ENCODE peak calls at places on chromosomes 3 and 15, in ten cellular contexts. One of them, this sample, is unnamed.

GRCh38 chr3:31170932-31171670 is 276.6 kb upstream of the GADL1 start:
- DNase-seq in SK-N-SH: no peak
- DNase-seq in IMR-90: peak
- DNase-seq in fibroblast of lung: peak
- DNase-seq in CD8-positive, alpha-beta T cell: no peak
- DNase-seq in heart left ventricle: no peak
- DNase-seq in bronchial epithelial cell: peak
- DNase-seq in dorsolateral prefrontal cortex: no peak
- DNase-seq in cardiac muscle cell: peak
- DNase-seq in Peyer's patch: no peak
- DNase-seq in this sample: peak

GRCh38 chr3:12194669-12195161 is 36.0 kb upstream of the TIMP4 start:
- DNase-seq in SK-N-SH: no peak
- DNase-seq in IMR-90: peak
- DNase-seq in fibroblast of lung: peak
- DNase-seq in CD8-positive, alpha-beta T cell: no peak
- DNase-seq in heart left ventricle: no peak
- DNase-seq in bronchial epithelial cell: no peak
- DNase-seq in dorsolateral prefrontal cortex: no peak
- DNase-seq in cardiac muscle cell: peak
- DNase-seq in Peyer's patch: peak
- DNase-seq in this sample: no peak

GRCh38 chr3:56683122-56683817 is at the start of gene TASOR:
- DNase-seq in SK-N-SH: peak
- DNase-seq in IMR-90: peak
- DNase-seq in fibroblast of lung: peak
- DNase-seq in CD8-positive, alpha-beta T cell: peak
- DNase-seq in heart left ventricle: peak
- DNase-seq in bronchial epithelial cell: peak
- DNase-seq in dorsolateral prefrontal cortex: peak
- DNase-seq in cardiac muscle cell: peak
- DNase-seq in Peyer's patch: peak
- DNase-seq in this sample: peak

GRCh38 chr3:99895706-99896441 is 78.2 kb downstream of the CMSS1 start:
- DNase-seq in SK-N-SH: no peak
- DNase-seq in IMR-90: peak
- DNase-seq in fibroblast of lung: peak
- DNase-seq in CD8-positive, alpha-beta T cell: no peak
- DNase-seq in heart left ventricle: no peak
- DNase-seq in bronchial epithelial cell: peak
- DNase-seq in dorsolateral prefrontal cortex: no peak
- DNase-seq in cardiac muscle cell: peak
- DNase-seq in Peyer's patch: no peak
- DNase-seq in this sample: peak

GRCh38 chr3:172257638-172258400 is 190.4 kb downstream of the GHSR start:
- DNase-seq in SK-N-SH: no peak
- DNase-seq in IMR-90: peak
- DNase-seq in fibroblast of lung: no peak
- DNase-seq in CD8-positive, alpha-beta T cell: no peak
- DNase-seq in heart left ventricle: no peak
- DNase-seq in bronchial epithelial cell: no peak
- DNase-seq in dorsolateral prefrontal cortex: no peak
- DNase-seq in cardiac muscle cell: no peak
- DNase-seq in Peyer's patch: no peak
- DNase-seq in this sample: no peak

GRCh38 chr3:156109989-156110388 is 10.4 kb upstream of the KCNAB1 start:
- DNase-seq in SK-N-SH: no peak
- DNase-seq in IMR-90: no peak
- DNase-seq in fibroblast of lung: no peak
- DNase-seq in CD8-positive, alpha-beta T cell: no peak
- DNase-seq in heart left ventricle: no peak
- DNase-seq in bronchial epithelial cell: no peak
- DNase-seq in dorsolateral prefrontal cortex: peak
- DNase-seq in cardiac muscle cell: no peak
- DNase-seq in Peyer's patch: no peak
- DNase-seq in this sample: no peak

GRCh38 chr3:184659797-184660301 is 52.0 kb downstream of the MAGEF1 start:
- DNase-seq in SK-N-SH: peak
- DNase-seq in IMR-90: no peak
- DNase-seq in fibroblast of lung: no peak
- DNase-seq in CD8-positive, alpha-beta T cell: no peak
- DNase-seq in heart left ventricle: peak
- DNase-seq in bronchial epithelial cell: no peak
- DNase-seq in dorsolateral prefrontal cortex: no peak
- DNase-seq in cardiac muscle cell: peak
- DNase-seq in Peyer's patch: no peak
- DNase-seq in this sample: no peak

GRCh38 chr3:190323241-190323617 is 983 bp upstream of the CLDN1 start:
- DNase-seq in SK-N-SH: no peak
- DNase-seq in IMR-90: no peak
- DNase-seq in fibroblast of lung: no peak
- DNase-seq in CD8-positive, alpha-beta T cell: no peak
- DNase-seq in heart left ventricle: no peak
- DNase-seq in bronchial epithelial cell: peak
- DNase-seq in dorsolateral prefrontal cortex: no peak
- DNase-seq in cardiac muscle cell: peak
- DNase-seq in Peyer's patch: no peak
- DNase-seq in this sample: no peak

GRCh38 chr15:53837263-53837662 is 77.8 kb upstream of the WDR72 start:
- DNase-seq in SK-N-SH: no peak
- DNase-seq in IMR-90: no peak
- DNase-seq in fibroblast of lung: no peak
- DNase-seq in CD8-positive, alpha-beta T cell: no peak
- DNase-seq in heart left ventricle: no peak
- DNase-seq in bronchial epithelial cell: peak
- DNase-seq in dorsolateral prefrontal cortex: no peak
- DNase-seq in cardiac muscle cell: no peak
- DNase-seq in Peyer's patch: no peak
- DNase-seq in this sample: no peak

GRCh38 chr3:43766672-43767465 is 76.1 kb downstream of the ABHD5 start:
- DNase-seq in SK-N-SH: no peak
- DNase-seq in IMR-90: peak
- DNase-seq in fibroblast of lung: no peak
- DNase-seq in CD8-positive, alpha-beta T cell: no peak
- DNase-seq in heart left ventricle: no peak
- DNase-seq in bronchial epithelial cell: peak
- DNase-seq in dorsolateral prefrontal cortex: no peak
- DNase-seq in cardiac muscle cell: peak
- DNase-seq in Peyer's patch: no peak
- DNase-seq in this sample: no peak

GRCh38 chr15:98525625-98526024 is 122.7 kb upstream of the IGF1R start:
- DNase-seq in SK-N-SH: no peak
- DNase-seq in IMR-90: no peak
- DNase-seq in fibroblast of lung: peak
- DNase-seq in CD8-positive, alpha-beta T cell: no peak
- DNase-seq in heart left ventricle: no peak
- DNase-seq in bronchial epithelial cell: no peak
- DNase-seq in dorsolateral prefrontal cortex: no peak
- DNase-seq in cardiac muscle cell: peak
- DNase-seq in Peyer's patch: no peak
- DNase-seq in this sample: no peak

GRCh38 chr3:78858165-78858564 is 909.6 kb downstream of the ROBO1 start:
- DNase-seq in SK-N-SH: no peak
- DNase-seq in IMR-90: peak
- DNase-seq in fibroblast of lung: no peak
- DNase-seq in CD8-positive, alpha-beta T cell: no peak
- DNase-seq in heart left ventricle: no peak
- DNase-seq in bronchial epithelial cell: no peak
- DNase-seq in dorsolateral prefrontal cortex: no peak
- DNase-seq in cardiac muscle cell: no peak
- DNase-seq in Peyer's patch: no peak
- DNase-seq in this sample: no peak

GRCh38 chr15:29066310-29066709 is 180.5 kb downstream of the APBA2 start:
- DNase-seq in SK-N-SH: no peak
- DNase-seq in IMR-90: no peak
- DNase-seq in fibroblast of lung: no peak
- DNase-seq in CD8-positive, alpha-beta T cell: no peak
- DNase-seq in heart left ventricle: no peak
- DNase-seq in bronchial epithelial cell: no peak
- DNase-seq in dorsolateral prefrontal cortex: no peak
- DNase-seq in cardiac muscle cell: no peak
- DNase-seq in Peyer's patch: no peak
- DNase-seq in this sample: no peak

GRCh38 chr3:40044487-40044886 is 235.1 kb downstream of the MYRIP start:
- DNase-seq in SK-N-SH: no peak
- DNase-seq in IMR-90: no peak
- DNase-seq in fibroblast of lung: no peak
- DNase-seq in CD8-positive, alpha-beta T cell: no peak
- DNase-seq in heart left ventricle: no peak
- DNase-seq in bronchial epithelial cell: peak
- DNase-seq in dorsolateral prefrontal cortex: no peak
- DNase-seq in cardiac muscle cell: peak
- DNase-seq in Peyer's patch: no peak
- DNase-seq in this sample: peak

GRCh38 chr3:133136114-133137041 is 98.2 kb downstream of the TMEM108 start:
- DNase-seq in SK-N-SH: peak
- DNase-seq in IMR-90: no peak
- DNase-seq in fibroblast of lung: no peak
- DNase-seq in CD8-positive, alpha-beta T cell: no peak
- DNase-seq in heart left ventricle: no peak
- DNase-seq in bronchial epithelial cell: peak
- DNase-seq in dorsolateral prefrontal cortex: no peak
- DNase-seq in cardiac muscle cell: no peak
- DNase-seq in Peyer's patch: no peak
- DNase-seq in this sample: no peak

DNA sequence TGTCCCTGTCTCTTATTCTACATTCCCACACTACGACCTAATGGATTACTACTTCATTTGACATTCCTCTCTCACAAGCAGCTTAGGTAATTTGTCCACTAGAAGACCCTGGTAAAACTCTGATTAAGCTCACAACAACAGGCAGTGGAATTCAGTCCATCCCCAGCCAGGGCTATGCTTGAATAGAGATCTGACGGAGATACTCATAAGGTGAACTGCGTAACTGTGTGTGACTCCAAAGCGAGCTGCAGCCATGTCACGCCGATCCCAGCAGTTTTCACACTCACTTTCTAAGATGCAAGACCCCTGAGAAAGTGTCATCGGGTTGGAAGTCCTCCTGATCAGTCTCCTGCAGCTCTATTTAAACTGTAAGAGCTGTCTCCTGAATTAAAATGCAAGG is 25.7 kb upstream of the ROBO2 start:
- DNase-seq in SK-N-SH: no peak
- DNase-seq in IMR-90: no peak
- DNase-seq in fibroblast of lung: no peak
- DNase-seq in CD8-positive, alpha-beta T cell: no peak
- DNase-seq in heart left ventricle: no peak
- DNase-seq in bronchial epithelial cell: no peak
- DNase-seq in dorsolateral prefrontal cortex: no peak
- DNase-seq in cardiac muscle cell: no peak
- DNase-seq in Peyer's patch: no peak
- DNase-seq in this sample: no peak
- H3K4me3 ChIP-seq in SK-N-SH: no peak
- H3K4me3 ChIP-seq in IMR-90: no peak
- H3K4me3 ChIP-seq in fibroblast of lung: peak
- H3K4me3 ChIP-seq in CD8-positive, alpha-beta T cell: no peak
- H3K4me3 ChIP-seq in heart left ventricle: no peak
- H3K4me3 ChIP-seq in bronchial epithelial cell: no peak
- H3K4me3 ChIP-seq in dorsolateral prefrontal cortex: no peak
- H3K4me3 ChIP-seq in cardiac muscle cell: no peak
- H3K4me3 ChIP-seq in Peyer's patch: no peak
- H3K4me3 ChIP-seq in this sample: no peak

GRCh38 chr3:34364345-34364744 is 565.9 kb downstream of the PDCD6IP start:
- DNase-seq in SK-N-SH: no peak
- DNase-seq in IMR-90: no peak
- DNase-seq in fibroblast of lung: no peak
- DNase-seq in CD8-positive, alpha-beta T cell: no peak
- DNase-seq in heart left ventricle: no peak
- DNase-seq in bronchial epithelial cell: peak
- DNase-seq in dorsolateral prefrontal cortex: no peak
- DNase-seq in cardiac muscle cell: no peak
- DNase-seq in Peyer's patch: no peak
- DNase-seq in this sample: no peak
- TF ChIP-seq CTCF in SK-N-SH: no peak
- TF ChIP-seq CTCF in IMR-90: no peak
- TF ChIP-seq CTCF in fibroblast of lung: no peak
- TF ChIP-seq CTCF in CD8-positive, alpha-beta T cell: no peak
- TF ChIP-seq CTCF in heart left ventricle: no peak
- TF ChIP-seq CTCF in bronchial epithelial cell: no peak
- TF ChIP-seq CTCF in dorsolateral prefrontal cortex: no peak
- TF ChIP-seq CTCF in cardiac muscle cell: no peak
- TF ChIP-seq CTCF in Peyer's patch: no peak
- TF ChIP-seq CTCF in this sample: no peak

DNA sequence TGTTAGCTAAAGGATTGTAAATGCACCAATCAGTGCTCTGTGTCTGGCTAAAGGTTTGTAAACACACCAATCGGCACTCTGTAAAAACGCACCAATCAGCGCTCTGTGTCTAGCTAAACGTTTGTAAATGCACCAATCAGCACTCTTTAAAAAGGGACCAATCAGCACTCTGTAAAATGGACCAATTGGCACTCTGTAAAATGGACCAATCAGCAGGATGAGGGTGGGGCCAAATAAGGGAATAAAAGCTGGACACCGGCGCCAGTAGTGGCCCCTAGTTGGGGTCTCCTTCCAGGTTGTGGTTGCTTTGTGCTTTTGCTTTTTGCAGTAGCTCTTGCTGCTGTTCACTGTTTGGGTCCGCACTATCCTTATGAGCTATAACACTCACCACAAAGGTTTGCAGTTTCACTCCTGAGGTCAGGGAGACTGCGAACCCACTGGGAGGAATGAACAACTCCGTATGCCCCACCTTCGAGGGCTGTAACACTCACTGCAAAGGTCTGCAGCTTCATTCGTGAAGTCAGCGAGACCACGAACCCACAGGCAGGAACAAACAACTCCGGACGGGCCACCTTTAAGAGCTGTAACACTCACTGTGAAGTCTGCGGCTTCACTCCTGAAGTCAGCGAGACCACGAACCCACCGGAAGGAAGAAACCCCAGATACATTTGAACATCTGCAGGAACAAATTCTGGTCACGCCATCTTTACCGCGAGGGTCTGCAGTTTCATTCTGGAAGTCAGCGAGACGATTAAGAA is 1.1 kb upstream of the SUCLG2 start:
- DNase-seq in SK-N-SH: no peak
- DNase-seq in IMR-90: no peak
- DNase-seq in fibroblast of lung: no peak
- DNase-seq in CD8-positive, alpha-beta T cell: peak
- DNase-seq in heart left ventricle: peak
- DNase-seq in bronchial epithelial cell: no peak
- DNase-seq in dorsolateral prefrontal cortex: no peak
- DNase-seq in cardiac muscle cell: no peak
- DNase-seq in Peyer's patch: peak
- DNase-seq in this sample: no peak
- H3K4me3 ChIP-seq in SK-N-SH: peak
- H3K4me3 ChIP-seq in IMR-90: no peak
- H3K4me3 ChIP-seq in fibroblast of lung: no peak
- H3K4me3 ChIP-seq in CD8-positive, alpha-beta T cell: peak
- H3K4me3 ChIP-seq in heart left ventricle: peak
- H3K4me3 ChIP-seq in bronchial epithelial cell: no peak
- H3K4me3 ChIP-seq in dorsolateral prefrontal cortex: peak
- H3K4me3 ChIP-seq in cardiac muscle cell: no peak
- H3K4me3 ChIP-seq in Peyer's patch: peak
- H3K4me3 ChIP-seq in this sample: no peak

DNA sequence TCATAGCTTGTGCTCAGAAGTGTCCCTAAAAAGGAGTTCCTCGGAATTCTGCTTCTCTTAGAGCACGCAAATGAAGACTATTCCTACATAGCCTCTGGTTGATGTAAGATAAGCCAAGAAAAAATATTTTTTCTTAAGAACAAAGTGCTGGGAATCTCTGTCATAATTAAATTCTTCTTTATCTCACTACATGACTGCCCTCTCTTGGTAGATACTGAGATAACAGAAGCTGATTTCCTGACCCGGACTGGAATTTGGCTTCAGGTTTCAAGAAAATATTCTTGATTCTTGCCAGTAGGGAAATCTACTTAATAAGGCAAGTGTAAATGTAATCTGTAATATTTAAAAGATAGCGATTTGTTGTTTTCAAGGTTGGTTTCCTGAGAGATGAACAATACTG is 31.3 kb upstream of the SETMAR start:
- DNase-seq in SK-N-SH: peak
- DNase-seq in IMR-90: peak
- DNase-seq in fibroblast of lung: peak
- DNase-seq in CD8-positive, alpha-beta T cell: no peak
- DNase-seq in heart left ventricle: no peak
- DNase-seq in bronchial epithelial cell: peak
- DNase-seq in dorsolateral prefrontal cortex: no peak
- DNase-seq in cardiac muscle cell: peak
- DNase-seq in Peyer's patch: no peak
- DNase-seq in this sample: peak
- TF ChIP-seq CTCF in SK-N-SH: peak
- TF ChIP-seq CTCF in IMR-90: peak
- TF ChIP-seq CTCF in fibroblast of lung: peak
- TF ChIP-seq CTCF in CD8-positive, alpha-beta T cell: peak
- TF ChIP-seq CTCF in heart left ventricle: peak
- TF ChIP-seq CTCF in bronchial epithelial cell: peak
- TF ChIP-seq CTCF in dorsolateral prefrontal cortex: peak
- TF ChIP-seq CTCF in cardiac muscle cell: no peak
- TF ChIP-seq CTCF in Peyer's patch: no peak
- TF ChIP-seq CTCF in this sample: peak

This sample was measured in AG09309.